ENCODE peak calls at places on chromosomes 11 and 22, in four cellular contexts. W is HCT116, J is uterus, Y is K562. S is an unnamed sample.

GRCh38 chr11:122781378-122782040 is 56.8 kb upstream of the CRTAM start:
- DNase-seq in W (peak), J (peak), Y (peak), S (peak)

GRCh38 chr11:117995472-117995871 is 9.3 kb downstream of the IL10RA start:
- DNase-seq in W (no peak), J (no peak), Y (no peak), S (no peak)

GRCh38 chr11:34238533-34238932 is 119.3 kb downstream of the ABTB2 start:
- DNase-seq in W (no peak), J (no peak), Y (no peak), S (peak)

GRCh38 chr11:19244084-19244483 is 3.3 kb upstream of the E2F8 start:
- DNase-seq in W (no peak), J (no peak), Y (no peak), S (no peak)

GRCh38 chr11:12248330-12248729 is 129.0 kb upstream of the PARVA start:
- DNase-seq in W (no peak), J (peak), Y (no peak), S (no peak)

GRCh38 chr11:69001301-69002081 is 11.6 kb downstream of the MRGPRF start:
- DNase-seq in W (no peak), J (peak), Y (no peak), S (peak)

GRCh38 chr22:35838849-35839646 is 121.4 kb downstream of the APOL5 start:
- DNase-seq in W (peak), J (peak), Y (no peak), S (no peak)

GRCh38 chr11:122778148-122778547 is 60.2 kb upstream of the CRTAM start:
- DNase-seq in W (no peak), J (no peak), Y (no peak), S (no peak)

GRCh38 chr11:12007769-12008737 is at the start of gene DKK3:
- DNase-seq in W (no peak), J (no peak), Y (no peak), S (no peak)

GRCh38 chr11:77036398-77036797 is 2.2 kb downstream of the B3GNT6 start:
- DNase-seq in W (no peak), J (no peak), Y (no peak), S (no peak)

GRCh38 chr11:17013548-17014320 is 480 bp downstream of the PLEKHA7 start:
- DNase-seq in W (no peak), J (no peak), Y (no peak), S (peak)

GRCh38 chr22:45485271-45485670 is 17.4 kb upstream of the FBLN1 start:
- DNase-seq in W (no peak), J (no peak), Y (no peak), S (no peak)

GRCh38 chr11:113168358-113168757 is 146.0 kb upstream of the TTC12 start:
- DNase-seq in W (no peak), J (no peak), Y (no peak), S (no peak)

GRCh38 chr11:126431401-126432064 is 76.0 kb downstream of the ST3GAL4 start:
- DNase-seq in W (no peak), J (peak), Y (no peak), S (no peak)

GRCh38 chr11:75277991-75278790 is 37.6 kb downstream of the TPBGL start:
- DNase-seq in W (no peak), J (peak), Y (no peak), S (no peak)

GRCh38 chr22:28053871-28054621 is 135.0 kb upstream of the PITPNB start:
- DNase-seq in W (no peak), J (no peak), Y (no peak), S (no peak)

GRCh38 chr11:86692317-86692716 is 19.9 kb upstream of the ME3 start:
- DNase-seq in W (no peak), J (no peak), Y (no peak), S (no peak)

GRCh38 chr11:65856689-65857499 is 1.1 kb downstream of the CFL1 start:
- DNase-seq in W (no peak), J (peak), Y (peak), S (peak)

GRCh38 chr11:1598816-1599215 is 722 bp upstream of the KRTAP5-2 start:
- DNase-seq in W (no peak), J (no peak), Y (no peak), S (no peak)

GRCh38 chr11:113663567-113663966 is 42.5 kb downstream of the TMPRSS5 start:
- DNase-seq in W (no peak), J (no peak), Y (peak), S (no peak)

GRCh38 chr11:10114593-10115404 is 179.2 kb downstream of the SBF2 start:
- DNase-seq in W (no peak), J (no peak), Y (no peak), S (no peak)

GRCh38 chr22:40236131-40236665 is 58.5 kb downstream of the TNRC6B start:
- DNase-seq in W (no peak), J (no peak), Y (no peak), S (no peak)

GRCh38 chr11:67268684-67269268 is 2.5 kb downstream of the GRK2 start:
- DNase-seq in W (no peak), J (peak), Y (no peak), S (peak)
- H3K4me3 ChIP-seq in W (no peak), J (no peak), Y (no peak), S (peak)

GRCh38 chr11:8356731-8357504 is 93.2 kb upstream of the LMO1 start:
- DNase-seq in W (no peak), J (peak), Y (no peak), S (peak)

GRCh38 chr11:8355418-8355742 is 91.7 kb upstream of the LMO1 start:
- DNase-seq in W (no peak), J (no peak), Y (no peak), S (no peak)

GRCh38 chr11:8352852-8353505 is 89.3 kb upstream of the LMO1 start:
- DNase-seq in W (no peak), J (no peak), Y (no peak), S (no peak)

GRCh38 chr11:8356216-8356615 is 92.5 kb upstream of the LMO1 start:
- DNase-seq in W (no peak), J (no peak), Y (no peak), S (no peak)

DNA sequence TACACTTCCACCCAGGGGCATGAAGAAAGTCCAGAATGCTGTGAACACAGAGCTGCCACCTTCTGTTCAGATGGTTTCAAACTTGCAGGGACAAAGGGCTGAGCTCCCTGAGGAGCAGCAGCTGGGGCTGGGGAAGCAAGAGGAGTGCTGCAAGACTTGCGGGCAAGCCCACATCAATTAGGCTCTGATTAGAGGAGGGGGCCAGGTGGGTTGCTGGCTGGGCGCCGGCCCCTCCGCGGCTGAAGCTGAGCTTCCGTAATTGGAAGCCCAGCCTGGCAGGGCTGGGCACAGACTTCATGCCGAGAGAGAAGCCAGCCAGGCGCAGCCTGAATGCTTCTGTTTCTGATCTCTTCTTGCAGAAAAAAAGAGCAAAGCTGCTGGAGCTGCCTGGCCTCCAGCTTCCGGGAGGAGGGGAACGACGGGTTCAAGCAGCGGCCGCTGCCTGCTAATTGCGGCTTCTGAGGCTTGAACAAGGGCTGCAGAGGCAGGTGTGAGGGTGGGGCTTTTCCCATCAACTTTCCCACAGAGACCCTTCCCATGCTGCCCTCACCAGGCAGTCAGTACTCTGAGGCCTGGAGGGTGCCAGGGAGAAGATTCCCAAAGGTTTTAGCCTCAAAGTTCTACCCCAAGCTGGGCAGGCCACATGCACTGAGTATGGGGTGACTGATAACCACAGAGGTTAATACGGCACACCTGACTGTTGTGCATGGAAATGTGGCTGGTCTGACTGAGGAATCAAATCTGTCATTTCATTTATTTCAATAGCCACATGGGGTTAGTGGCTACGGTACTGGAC is 91.1 kb upstream of the LMO1 start:
- DNase-seq in W (no peak), J (no peak), Y (no peak), S (no peak)
- TF ChIP-seq CTCF in W (no peak), J (no peak), Y (no peak), S (no peak)

GRCh38 chr11:207213-208176 is at the start of the genes BET1L and RIC8A:
- DNase-seq in W (peak), J (peak), Y (peak), S (peak)
- TF ChIP-seq POLR2A in W (peak), J (peak), Y (peak), S (peak)

GRCh38 chr22:19958083-19959042 is 16.7 kb upstream of the TXNRD2 start:
- DNase-seq in W (no peak), J (no peak), Y (no peak), S (no peak)
- H3K4me3 ChIP-seq in W (no peak), J (no peak), Y (peak), S (peak)

S was measured in upper lobe of left lung.